ENCODE peak calls at places on chromosomes 16 and 17, in nine cellular contexts. W, U, Q, M, F, J, B, Y and S are unnamed samples.

GRCh38 chr17:76539631-76540271 is at the start of gene PRCD:
- DNase-seq in W (no peak), Q (peak), U (no peak), F (peak), Y (no peak), M (no peak), B (no peak), J (no peak), S (no peak)

GRCh38 chr16:66293932-66294331 is 72.6 kb upstream of the CDH5 start:
- DNase-seq in U (no peak), M (no peak), F (no peak), B (no peak), J (no peak), Y (no peak), W (no peak), Q (no peak), S (no peak)

GRCh38 chr16:19265531-19265930 is 20.0 kb upstream of the CLEC19A start:
- DNase-seq in J (no peak), U (no peak), W (no peak), Q (no peak), F (no peak), M (no peak), Y (no peak), B (no peak), S (no peak)

GRCh38 chr17:29929006-29929543 is 953 bp downstream of the SSH2 start:
- DNase-seq in Q (no peak), F (peak), Y (peak), M (no peak), U (no peak), W (no peak), J (no peak), B (peak), S (peak)

GRCh38 chr17:32903774-32904673 is 23.9 kb upstream of the TMEM98 start:
- DNase-seq in Q (no peak), J (no peak), U (no peak), Y (no peak), M (no peak), F (no peak), W (no peak), B (no peak), S (no peak)

GRCh38 chr16:55567382-55567781 is 898 bp downstream of the CAPNS2 start:
- DNase-seq in Q (no peak), F (no peak), B (peak), W (no peak), J (no peak), Y (no peak), M (no peak), U (no peak), S (no peak)

GRCh38 chr16:49158029-49158642 is 123.5 kb downstream of the CBLN1 start:
- DNase-seq in Q (peak), M (no peak), W (peak), B (no peak), U (no peak), J (no peak), Y (no peak), F (peak), S (no peak)

GRCh38 chr16:85253127-85253941 is 141.1 kb upstream of the CIBAR2 start:
- DNase-seq in W (peak), J (peak), F (peak), Y (peak), M (peak), B (peak), Q (peak), U (peak), S (no peak)

GRCh38 chr17:74513987-74514631 is 17.2 kb downstream of the CD300LB start:
- DNase-seq in B (no peak), M (no peak), U (peak), Y (no peak), F (peak), W (no peak), Q (no peak), J (no peak), S (no peak)

GRCh38 chr16:68380676-68381362 is 67.5 kb downstream of the SMPD3 start:
- DNase-seq in F (no peak), Q (no peak), M (no peak), Y (no peak), W (no peak), J (no peak), B (no peak), U (no peak), S (no peak)